ENCODE peak calls at places on chromosomes 13 and 19, in five cellular contexts. One of them, this sample, is unnamed.
A peak's percentile ranks its signal among the peaks of the same experiment; 100 is the strongest.

GRCh38 chr13:97434417-97435296 is 688 bp downstream of the RAP2A start:
- DNase-seq in GM23248: peak; percentile 62
- DNase-seq in mammary epithelial cell: peak; percentile 25
- DNase-seq in PC-3: peak; percentile 15
- DNase-seq in endothelial cell of umbilical vein: peak; percentile 59
- DNase-seq in this sample: peak; percentile 21

GRCh38 chr13:102091231-102091630 is 310.6 kb downstream of the FGF14 start:
- DNase-seq in GM23248: no peak
- DNase-seq in mammary epithelial cell: peak; percentile 49
- DNase-seq in PC-3: peak; percentile 7
- DNase-seq in endothelial cell of umbilical vein: no peak
- DNase-seq in this sample: no peak

GRCh38 chr13:51942189-51942588 is 69.1 kb downstream of the ATP7B start:
- DNase-seq in GM23248: no peak
- DNase-seq in mammary epithelial cell: peak; percentile 38
- DNase-seq in PC-3: peak; percentile 54
- DNase-seq in endothelial cell of umbilical vein: no peak
- DNase-seq in this sample: no peak

GRCh38 chr13:59643906-59644626 is 519.7 kb downstream of the DIAPH3 start:
- DNase-seq in GM23248: no peak
- DNase-seq in mammary epithelial cell: peak; percentile 12
- DNase-seq in PC-3: no peak
- DNase-seq in endothelial cell of umbilical vein: no peak
- DNase-seq in this sample: no peak

GRCh38 chr13:100434010-100434763 is 154.4 kb downstream of the GGACT start:
- DNase-seq in GM23248: peak; percentile 34
- DNase-seq in mammary epithelial cell: peak; percentile 54
- DNase-seq in PC-3: peak; percentile 30
- DNase-seq in endothelial cell of umbilical vein: peak; percentile 46
- DNase-seq in this sample: peak; percentile 64

GRCh38 chr13:27980280-27980998 is 8.1 kb downstream of the URAD start:
- DNase-seq in GM23248: no peak
- DNase-seq in mammary epithelial cell: no peak
- DNase-seq in PC-3: no peak
- DNase-seq in endothelial cell of umbilical vein: no peak
- DNase-seq in this sample: no peak

GRCh38 chr13:93547886-93548285 is 321.3 kb downstream of the GPC6 start:
- DNase-seq in GM23248: no peak
- DNase-seq in mammary epithelial cell: no peak
- DNase-seq in PC-3: peak; percentile 17
- DNase-seq in endothelial cell of umbilical vein: no peak
- DNase-seq in this sample: peak; percentile 51

GRCh38 chr13:20394506-20394905 is 131.2 kb downstream of the CRYL1 start:
- DNase-seq in GM23248: no peak
- DNase-seq in mammary epithelial cell: no peak
- DNase-seq in PC-3: no peak
- DNase-seq in endothelial cell of umbilical vein: no peak
- DNase-seq in this sample: no peak

GRCh38 chr13:76523740-76524382 is 362.3 kb downstream of the KCTD12 start:
- DNase-seq in GM23248: no peak
- DNase-seq in mammary epithelial cell: no peak
- DNase-seq in PC-3: no peak
- DNase-seq in endothelial cell of umbilical vein: no peak
- DNase-seq in this sample: peak; percentile 36

GRCh38 chr13:80338781-80339577 is 1.9 kb downstream of the SPRY2 start:
- DNase-seq in GM23248: peak; percentile 94
- DNase-seq in mammary epithelial cell: peak; percentile 71
- DNase-seq in PC-3: peak; percentile 56
- DNase-seq in endothelial cell of umbilical vein: peak; percentile 84
- DNase-seq in this sample: peak; percentile 88

GRCh38 chr19:51830263-51830662 is 35.3 kb downstream of the FPR3 start:
- DNase-seq in GM23248: peak; percentile 7
- DNase-seq in mammary epithelial cell: peak; percentile 29
- DNase-seq in PC-3: peak; percentile 22
- DNase-seq in endothelial cell of umbilical vein: no peak
- DNase-seq in this sample: no peak

GRCh38 chr19:56105090-56105701 is 15.9 kb downstream of the ZNF787 start:
- DNase-seq in GM23248: peak; percentile 76
- DNase-seq in mammary epithelial cell: peak; percentile 71
- DNase-seq in PC-3: peak; percentile 49
- DNase-seq in endothelial cell of umbilical vein: peak; percentile 54
- DNase-seq in this sample: peak; percentile 32

GRCh38 chr19:10007366-10007765 is 2.9 kb downstream of the COL5A3 start:
- DNase-seq in GM23248: peak; percentile 68
- DNase-seq in mammary epithelial cell: no peak
- DNase-seq in PC-3: no peak
- DNase-seq in endothelial cell of umbilical vein: no peak
- DNase-seq in this sample: no peak

GRCh38 chr19:45473366-45474190 is 5.8 kb downstream of the FOSB start:
- DNase-seq in GM23248: peak; percentile 36
- DNase-seq in mammary epithelial cell: no peak
- DNase-seq in PC-3: no peak
- DNase-seq in endothelial cell of umbilical vein: no peak
- DNase-seq in this sample: no peak

GRCh38 chr19:5907216-5907615 is 2.5 kb downstream of the VMAC start:
- DNase-seq in GM23248: no peak
- DNase-seq in mammary epithelial cell: no peak
- DNase-seq in PC-3: no peak
- DNase-seq in endothelial cell of umbilical vein: peak; percentile 18
- DNase-seq in this sample: no peak

GRCh38 chr13:62702502-62702901 is 1286.9 kb upstream of the PCDH20 start:
- DNase-seq in GM23248: no peak
- DNase-seq in mammary epithelial cell: no peak
- DNase-seq in PC-3: no peak
- DNase-seq in endothelial cell of umbilical vein: no peak
- DNase-seq in this sample: no peak

GRCh38 chr19:3606690-3607289 is at the start of gene TBXA2R:
- DNase-seq in GM23248: peak; percentile 86
- DNase-seq in mammary epithelial cell: no peak
- DNase-seq in PC-3: peak; percentile 59
- DNase-seq in endothelial cell of umbilical vein: peak; percentile 69
- DNase-seq in this sample: peak; percentile 36

GRCh38 chr19:54804101-54804500 is 691 bp downstream of the KIR2DL4 start:
- DNase-seq in GM23248: no peak
- DNase-seq in mammary epithelial cell: no peak
- DNase-seq in PC-3: no peak
- DNase-seq in endothelial cell of umbilical vein: no peak
- DNase-seq in this sample: no peak

GRCh38 chr13:39682788-39683187 is 27.3 kb downstream of the COG6 start:
- DNase-seq in GM23248: no peak
- DNase-seq in mammary epithelial cell: no peak
- DNase-seq in PC-3: no peak
- DNase-seq in endothelial cell of umbilical vein: no peak
- DNase-seq in this sample: no peak

GRCh38 chr19:46320559-46320958 is 23.7 kb downstream of the HIF3A start:
- DNase-seq in GM23248: no peak
- DNase-seq in mammary epithelial cell: no peak
- DNase-seq in PC-3: no peak
- DNase-seq in endothelial cell of umbilical vein: no peak
- DNase-seq in this sample: no peak

GRCh38 chr19:43934985-43935708 is at the start of gene ZNF45:
- DNase-seq in GM23248: peak; percentile 97
- DNase-seq in mammary epithelial cell: peak; percentile 85
- DNase-seq in PC-3: peak; percentile 80
- DNase-seq in endothelial cell of umbilical vein: peak; percentile 93
- DNase-seq in this sample: peak; percentile 82

GRCh38 chr13:105219636-105220035 is 1315.8 kb downstream of the EFNB2 start:
- DNase-seq in GM23248: no peak
- DNase-seq in mammary epithelial cell: no peak
- DNase-seq in PC-3: no peak
- DNase-seq in endothelial cell of umbilical vein: no peak
- DNase-seq in this sample: peak; percentile 45

GRCh38 chr13:56718791-56719190 is 421.9 kb upstream of the PRR20A start:
- DNase-seq in GM23248: no peak
- DNase-seq in mammary epithelial cell: no peak
- DNase-seq in PC-3: no peak
- DNase-seq in endothelial cell of umbilical vein: peak; percentile 82
- DNase-seq in this sample: no peak

GRCh38 chr13:80341098-80341701 is at the start of gene SPRY2:
- DNase-seq in GM23248: peak; percentile 99
- DNase-seq in mammary epithelial cell: peak; percentile 93
- DNase-seq in PC-3: peak; percentile 89
- DNase-seq in endothelial cell of umbilical vein: peak; percentile 97
- DNase-seq in this sample: peak; percentile 95

GRCh38 chr19:4914736-4915501 is 5.6 kb downstream of the UHRF1 start:
- DNase-seq in GM23248: peak; percentile 94
- DNase-seq in mammary epithelial cell: peak; percentile 93
- DNase-seq in PC-3: peak; percentile 98
- DNase-seq in endothelial cell of umbilical vein: peak; percentile 21
- DNase-seq in this sample: peak; percentile 82

GRCh38 chr13:36673838-36674326 is at the start of gene SERTM1:
- DNase-seq in GM23248: peak; percentile 21
- DNase-seq in mammary epithelial cell: peak; percentile 27
- DNase-seq in PC-3: no peak
- DNase-seq in endothelial cell of umbilical vein: peak; percentile 16
- DNase-seq in this sample: peak; percentile 42

GRCh38 chr13:28385362-28385761 is 109.6 kb downstream of the FLT1 start:
- DNase-seq in GM23248: no peak
- DNase-seq in mammary epithelial cell: no peak
- DNase-seq in PC-3: no peak
- DNase-seq in endothelial cell of umbilical vein: no peak
- DNase-seq in this sample: no peak

GRCh38 chr13:65959305-65959704 is 1270.8 kb downstream of the PCDH9 start:
- DNase-seq in GM23248: peak; percentile 2
- DNase-seq in mammary epithelial cell: peak; percentile 68
- DNase-seq in PC-3: peak; percentile 88
- DNase-seq in endothelial cell of umbilical vein: no peak
- DNase-seq in this sample: peak; percentile 4

GRCh38 chr13:40963927-40964326 is 55.2 kb downstream of the ELF1 start:
- DNase-seq in GM23248: peak; percentile 57
- DNase-seq in mammary epithelial cell: peak; percentile 88
- DNase-seq in PC-3: peak; percentile 74
- DNase-seq in endothelial cell of umbilical vein: no peak
- DNase-seq in this sample: peak; percentile 39

GRCh38 chr13:40960721-40961120 is 58.4 kb downstream of the ELF1 start:
- DNase-seq in GM23248: no peak
- DNase-seq in mammary epithelial cell: no peak
- DNase-seq in PC-3: no peak
- DNase-seq in endothelial cell of umbilical vein: no peak
- DNase-seq in this sample: no peak

GRCh38 chr13:40961826-40962225 is 57.3 kb downstream of the ELF1 start:
- DNase-seq in GM23248: no peak
- DNase-seq in mammary epithelial cell: no peak
- DNase-seq in PC-3: no peak
- DNase-seq in endothelial cell of umbilical vein: no peak
- DNase-seq in this sample: no peak

GRCh38 chr13:40958655-40959054 is 60.5 kb downstream of the ELF1 start:
- DNase-seq in GM23248: no peak
- DNase-seq in mammary epithelial cell: no peak
- DNase-seq in PC-3: no peak
- DNase-seq in endothelial cell of umbilical vein: no peak
- DNase-seq in this sample: no peak

GRCh38 chr13:40961224-40961623 is 57.9 kb downstream of the ELF1 start:
- DNase-seq in GM23248: no peak
- DNase-seq in mammary epithelial cell: no peak
- DNase-seq in PC-3: no peak
- DNase-seq in endothelial cell of umbilical vein: no peak
- DNase-seq in this sample: no peak
- H3K4me1 ChIP-seq in GM23248: no peaks in the 10 kb centered on the region
- H3K4me1 ChIP-seq in mammary epithelial cell: peaks cover 20% of the 10 kb centered on the region
- H3K4me1 ChIP-seq in PC-3: peaks cover 7% of the 10 kb centered on the region
- H3K4me1 ChIP-seq in endothelial cell of umbilical vein: no peaks in the 10 kb centered on the region
- H3K4me1 ChIP-seq in this sample: no peaks in the 10 kb centered on the region

GRCh38 chr13:73076013-73076412 is 17.2 kb downstream of the KLF5 start:
- DNase-seq in GM23248: no peak
- DNase-seq in mammary epithelial cell: no peak
- DNase-seq in PC-3: no peak
- DNase-seq in endothelial cell of umbilical vein: no peak
- DNase-seq in this sample: no peak
- TF ChIP-seq EZH2 in GM23248: no peak
- TF ChIP-seq EZH2 in mammary epithelial cell: no peak
- TF ChIP-seq EZH2 in PC-3: no peak
- TF ChIP-seq EZH2 in endothelial cell of umbilical vein: no peak
- TF ChIP-seq EZH2 in this sample: no peak

GRCh38 chr13:64052526-64052925 is 2636.9 kb upstream of the PCDH20 start:
- DNase-seq in GM23248: no peak
- DNase-seq in mammary epithelial cell: no peak
- DNase-seq in PC-3: no peak
- DNase-seq in endothelial cell of umbilical vein: peak; percentile 3
- DNase-seq in this sample: no peak
- H3K4me1 ChIP-seq in GM23248: no peaks in the 10 kb centered on the region
- H3K4me1 ChIP-seq in mammary epithelial cell: no peaks in the 10 kb centered on the region
- H3K4me1 ChIP-seq in PC-3: no peaks in the 10 kb centered on the region
- H3K4me1 ChIP-seq in endothelial cell of umbilical vein: no peaks in the 10 kb centered on the region
- H3K4me1 ChIP-seq in this sample: no peaks in the 10 kb centered on the region

GRCh38 chr13:112069727-112070300 is 2.9 kb downstream of the SOX1 start:
- DNase-seq in GM23248: no peak
- DNase-seq in mammary epithelial cell: no peak
- DNase-seq in PC-3: no peak
- DNase-seq in endothelial cell of umbilical vein: no peak
- DNase-seq in this sample: no peak

GRCh38 chr13:112069063-112069726 is 2.2 kb downstream of the SOX1 start:
- DNase-seq in GM23248: no peak
- DNase-seq in mammary epithelial cell: no peak
- DNase-seq in PC-3: no peak
- DNase-seq in endothelial cell of umbilical vein: no peak
- DNase-seq in this sample: no peak

GRCh38 chr13:112072531-112073244 is 5.7 kb downstream of the SOX1 start:
- DNase-seq in GM23248: no peak
- DNase-seq in mammary epithelial cell: no peak
- DNase-seq in PC-3: no peak
- DNase-seq in endothelial cell of umbilical vein: no peak
- DNase-seq in this sample: no peak

GRCh38 chr13:112071902-112072530 is 5.1 kb downstream of the SOX1 start:
- DNase-seq in GM23248: no peak
- DNase-seq in mammary epithelial cell: no peak
- DNase-seq in PC-3: no peak
- DNase-seq in endothelial cell of umbilical vein: no peak
- DNase-seq in this sample: no peak

DNA sequence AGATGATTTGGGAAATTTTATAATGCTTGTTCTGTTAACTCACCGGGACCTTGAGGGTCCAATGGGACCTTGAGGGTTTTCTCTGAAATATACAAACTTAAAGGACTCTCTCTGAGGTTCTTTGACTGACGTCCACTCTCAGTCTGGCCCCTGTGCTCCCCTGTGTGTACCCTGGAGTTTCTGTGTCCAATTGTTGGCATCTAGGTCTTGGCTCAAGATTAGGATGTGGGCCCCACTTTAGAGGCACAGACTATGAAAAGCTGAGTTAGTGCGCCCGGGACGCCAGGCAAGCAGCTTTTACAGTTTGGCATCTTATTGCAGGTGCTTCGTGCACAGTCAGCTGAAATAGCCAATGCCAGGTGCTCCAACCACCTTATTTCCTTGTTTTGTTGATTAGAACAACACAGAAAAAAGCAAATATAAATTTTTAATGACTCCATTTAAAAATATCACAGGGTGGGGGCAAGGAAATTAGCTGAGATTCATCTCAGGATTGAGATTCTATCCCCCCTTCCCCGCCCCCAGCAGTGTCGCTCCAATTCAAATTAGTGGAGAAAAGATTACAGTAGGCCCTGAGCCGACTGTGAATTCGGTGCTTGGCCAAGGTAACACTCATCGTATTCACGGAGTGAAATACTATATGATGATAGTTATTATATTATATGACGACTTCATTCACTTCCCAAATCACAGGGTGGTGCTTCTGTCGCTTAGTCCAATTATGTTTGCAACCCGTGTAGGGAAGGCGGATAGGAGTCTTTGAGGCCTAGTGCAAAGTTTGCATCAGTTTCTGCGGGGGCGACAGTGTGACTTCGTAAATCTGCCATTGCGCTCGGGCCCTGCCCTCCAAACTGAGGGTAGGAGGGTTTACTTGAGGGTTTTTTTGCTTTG is 4.3 kb downstream of the SOX1 start:
- DNase-seq in GM23248: no peak
- DNase-seq in mammary epithelial cell: no peak
- DNase-seq in PC-3: no peak
- DNase-seq in endothelial cell of umbilical vein: no peak
- DNase-seq in this sample: no peak
- TF ChIP-seq EZH2 in GM23248: no peak
- TF ChIP-seq EZH2 in mammary epithelial cell: no peak
- TF ChIP-seq EZH2 in PC-3: no peak
- TF ChIP-seq EZH2 in endothelial cell of umbilical vein: no peak
- TF ChIP-seq EZH2 in this sample: no peak

This sample was measured in astrocyte.